ENCODE peak calls at places on chromosomes 6 and 20, in six cellular contexts. R is upper lobe of right lung; C is lung; D is fibroblast of lung; F is naive thymus-derived CD4-positive, alpha-beta T cell; S is heart right ventricle. T is an unnamed sample. For H3K36me3, the result is how much of the 10 kb centered on the place peaks cover.

GRCh38 chr20:24118781-24119175 is 130.2 kb upstream of the GGTLC1 start:
- DNase-seq in R (no peak), S (no peak), F (no peak), C (no peak), D (peak), T (no peak)

GRCh38 chr6:3364391-3364790 is 92.5 kb downstream of the SLC22A23 start:
- DNase-seq in R (no peak), S (no peak), D (no peak), C (no peak), F (no peak), T (no peak)

GRCh38 chr6:36197739-36198221 is 1.2 kb downstream of the BRPF3 start:
- DNase-seq in D (no peak), C (no peak), F (no peak), R (no peak), S (no peak), T (peak)

GRCh38 chr6:109623288-109623687 is 67.7 kb downstream of the AK9 start:
- DNase-seq in C (no peak), D (no peak), F (no peak), R (no peak), S (no peak), T (no peak)

GRCh38 chr6:107110200-107110599 is 5.1 kb downstream of the BEND3 start:
- DNase-seq in D (no peak), S (no peak), R (no peak), F (no peak), C (no peak), T (no peak)

GRCh38 chr6:9494864-9495263 is 920.0 kb downstream of the TFAP2A start:
- DNase-seq in R (no peak), D (peak), S (no peak), F (no peak), C (no peak), T (no peak)

GRCh38 chr20:674936-675452 is 608 bp downstream of the SCRT2 start:
- DNase-seq in R (no peak), C (no peak), F (no peak), S (no peak), D (no peak), T (no peak)

GRCh38 chr6:106692112-106692822 is 62.9 kb downstream of the QRSL1 start:
- DNase-seq in D (peak), R (no peak), S (no peak), C (no peak), F (no peak), T (peak)

GRCh38 chr6:115898246-115898645 is 162.4 kb downstream of the FRK start:
- DNase-seq in D (peak), R (no peak), S (no peak), F (no peak), C (no peak), T (no peak)

GRCh38 chr20:8246701-8247100 is 114.6 kb downstream of the PLCB1 start:
- DNase-seq in F (no peak), C (no peak), R (no peak), D (no peak), S (no peak), T (no peak)

GRCh38 chr6:4999586-4999985 is 4.3 kb downstream of the RPP40 start:
- DNase-seq in D (no peak), F (no peak), S (no peak), R (no peak), C (no peak), T (no peak)

GRCh38 chr6:15266423-15266996 is 20.6 kb downstream of the JARID2 start:
- DNase-seq in S (no peak), C (no peak), F (no peak), R (no peak), D (no peak), T (no peak)

GRCh38 chr20:44600301-44600700 is 17.9 kb downstream of the PKIG start:
- DNase-seq in F (no peak), C (no peak), S (no peak), R (no peak), D (no peak), T (no peak)

GRCh38 chr20:6818033-6818808 is 50.7 kb downstream of the BMP2 start:
- DNase-seq in R (no peak), D (no peak), S (no peak), F (no peak), C (no peak), T (no peak)

GRCh38 chr6:35092362-35093117 is 48.6 kb downstream of the TCP11 start:
- DNase-seq in D (peak), R (no peak), S (no peak), C (peak), F (no peak), T (no peak)

GRCh38 chr6:37314117-37314802 is 39.5 kb upstream of the RNF8 start:
- DNase-seq in C (no peak), F (no peak), S (no peak), D (no peak), R (no peak), T (no peak)

GRCh38 chr6:635233-635632 is 21.7 kb downstream of the HUS1B start:
- DNase-seq in C (no peak), F (no peak), S (no peak), D (no peak), R (no peak), T (no peak)

GRCh38 chr6:11208267-11208666 is 24.2 kb downstream of the NEDD9 start:
- DNase-seq in C (no peak), R (no peak), D (no peak), S (no peak), F (no peak), T (no peak)

GRCh38 chr6:37033255-37033654 is 27.8 kb downstream of the FGD2 start:
- DNase-seq in D (no peak), C (no peak), F (no peak), R (no peak), S (no peak), T (no peak)

DNA sequence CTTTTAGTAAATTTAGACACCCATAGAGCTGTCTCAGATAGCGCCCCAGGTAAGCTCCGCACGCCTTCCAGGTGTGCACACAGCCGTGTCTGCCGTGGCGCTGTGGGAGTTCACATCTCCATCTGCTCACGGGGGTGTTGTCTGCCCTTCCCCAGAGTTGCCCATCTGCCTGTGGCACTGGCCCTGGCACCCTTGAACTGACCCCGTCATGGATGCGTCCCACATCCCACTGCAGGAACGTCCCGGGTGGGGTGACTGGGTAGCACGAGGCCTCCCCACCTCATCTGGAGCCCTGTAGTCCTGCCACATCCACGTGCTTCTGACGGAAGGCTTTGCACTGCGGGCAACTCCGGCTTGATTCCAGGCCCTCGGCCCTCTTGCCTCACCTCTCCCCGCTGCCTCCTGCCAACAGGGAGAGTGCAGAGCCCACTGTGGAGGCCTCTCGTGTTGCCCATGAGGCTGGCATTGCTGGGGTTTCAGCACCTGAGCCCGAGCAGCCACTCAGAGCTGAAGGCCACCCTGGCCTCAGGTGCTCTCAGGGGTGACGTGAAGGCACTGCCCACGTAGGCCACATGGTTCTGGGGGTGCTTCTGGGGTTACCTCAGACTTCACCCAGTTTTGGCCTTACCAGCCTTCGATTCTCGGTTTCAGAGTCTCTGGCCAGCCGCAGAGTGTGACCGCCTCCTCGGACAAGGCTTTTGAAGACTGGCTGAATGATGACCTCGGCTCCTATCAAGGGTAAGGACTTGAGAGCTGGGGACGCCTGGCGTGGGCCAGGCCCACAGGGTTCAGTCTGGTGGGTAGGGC is 5.1 kb downstream of the ARFGAP1 start:
- DNase-seq in R (no peak), S (no peak), C (no peak), F (no peak), D (no peak), T (no peak)
- H3K36me3 ChIP-seq in R (half or more), S (half or more), C (under half), F (under half), D (under half), T (half or more)

GRCh38 chr6:143810745-143811144 is 32.4 kb upstream of the LTV1 start:
- DNase-seq in C (no peak), S (no peak), F (no peak), R (no peak), D (no peak), T (no peak)
- H3K36me3 ChIP-seq in C (under half), S (half or more), F (under half), R (under half), D (under half), T (under half)

DNA sequence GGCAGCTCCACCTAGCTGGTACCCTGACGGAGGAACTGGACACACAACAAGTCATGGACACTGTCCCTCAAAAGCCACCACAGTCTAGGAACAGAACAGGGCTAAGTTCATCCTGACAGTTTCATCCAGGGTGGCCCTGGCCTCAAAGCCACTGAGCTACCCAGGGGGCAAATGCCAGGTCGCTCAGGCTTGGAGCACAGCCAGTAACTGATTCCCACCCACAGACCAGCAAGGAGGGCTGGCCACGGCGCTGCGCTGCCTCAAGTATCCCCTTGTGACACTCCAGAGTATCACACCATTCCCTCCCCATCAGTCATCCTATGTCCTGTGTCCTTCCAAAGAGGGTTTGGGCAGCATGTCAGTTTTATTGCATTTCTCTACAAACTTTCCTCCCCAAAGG is 72.2 kb downstream of the GINS1 start:
- DNase-seq in C (no peak), D (no peak), F (no peak), R (no peak), S (no peak), T (no peak)
- H3K36me3 ChIP-seq in C (under half), D (under half), F (under half), R (under half), S (under half), T (under half)

GRCh38 chr20:33437141-33437911 is 6.2 kb downstream of the SNTA1 start:
- DNase-seq in S (peak), R (no peak), C (no peak), D (peak), F (no peak), T (peak)
- H3K36me3 ChIP-seq in S (under half), R (under half), C (under half), D (under half), F (under half), T (under half)

GRCh38 chr6:75261299-75261698 is 17.7 kb upstream of the COX7A2 start:
- DNase-seq in D (no peak), F (no peak), C (no peak), R (no peak), S (no peak), T (no peak)
- H3K36me3 ChIP-seq in D (under half), F (under half), C (under half), R (half or more), S (half or more), T (under half)

GRCh38 chr6:158312165-158312564 is at the start of gene TULP4:
- DNase-seq in F (no peak), R (no peak), S (no peak), C (no peak), D (no peak), T (no peak)
- H3K36me3 ChIP-seq in F (under half), R (under half), S (under half), C (under half), D (under half), T (under half)

GRCh38 chr20:38766071-38766470 is 17.8 kb downstream of the ACTR5 start:
- DNase-seq in D (no peak), F (no peak), R (no peak), S (no peak), C (no peak), T (no peak)
- H3K36me3 ChIP-seq in D (under half), F (under half), R (half or more), S (half or more), C (under half), T (half or more)

GRCh38 chr6:7895125-7895423 is 15.5 kb downstream of the TXNDC5 start:
- DNase-seq in R (no peak), C (no peak), F (no peak), D (no peak), S (no peak), T (no peak)

GRCh38 chr6:7894272-7895124 is 16.1 kb downstream of the TXNDC5 start:
- DNase-seq in D (no peak), R (no peak), C (no peak), S (no peak), F (no peak), T (no peak)

GRCh38 chr6:7896465-7896987 is 14.1 kb downstream of the TXNDC5 start:
- DNase-seq in R (no peak), S (no peak), F (no peak), C (no peak), D (no peak), T (no peak)

GRCh38 chr6:7891098-7891872 is 19.3 kb downstream of the TXNDC5 start:
- DNase-seq in R (no peak), S (no peak), C (no peak), D (no peak), F (no peak), T (no peak)

DNA sequence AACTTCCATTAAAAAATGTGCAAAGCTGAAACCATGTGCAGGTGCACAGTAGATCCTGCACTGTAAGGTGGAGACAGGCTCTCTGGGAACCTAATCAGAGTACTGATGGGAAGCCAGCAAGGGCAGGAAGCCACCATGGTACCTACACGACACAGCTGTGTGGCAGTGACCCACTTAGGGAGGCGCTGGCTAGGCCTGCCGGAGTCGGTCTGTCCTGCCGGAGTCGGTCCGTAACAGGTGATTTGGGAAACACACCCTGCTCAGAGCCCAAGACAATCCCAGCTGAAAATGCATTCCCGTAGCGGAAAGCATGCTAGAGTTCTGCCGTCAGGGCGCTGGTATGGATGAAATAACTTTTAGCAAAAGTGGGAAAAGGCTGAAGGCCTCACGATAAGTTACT is 17.2 kb downstream of the TXNDC5 start:
- DNase-seq in S (no peak), F (no peak), C (no peak), R (no peak), D (no peak), T (no peak)
- H3K36me3 ChIP-seq in S (half or more), F (under half), C (under half), R (half or more), D (under half), T (half or more)

GRCh38 chr20:33684533-33685327 is 1.5 kb downstream of the E2F1 start:
- DNase-seq in S (no peak), D (no peak), F (no peak), C (no peak), R (no peak), T (no peak)
- H3K36me3 ChIP-seq in S (under half), D (under half), F (under half), C (under half), R (under half), T (under half)

DNA sequence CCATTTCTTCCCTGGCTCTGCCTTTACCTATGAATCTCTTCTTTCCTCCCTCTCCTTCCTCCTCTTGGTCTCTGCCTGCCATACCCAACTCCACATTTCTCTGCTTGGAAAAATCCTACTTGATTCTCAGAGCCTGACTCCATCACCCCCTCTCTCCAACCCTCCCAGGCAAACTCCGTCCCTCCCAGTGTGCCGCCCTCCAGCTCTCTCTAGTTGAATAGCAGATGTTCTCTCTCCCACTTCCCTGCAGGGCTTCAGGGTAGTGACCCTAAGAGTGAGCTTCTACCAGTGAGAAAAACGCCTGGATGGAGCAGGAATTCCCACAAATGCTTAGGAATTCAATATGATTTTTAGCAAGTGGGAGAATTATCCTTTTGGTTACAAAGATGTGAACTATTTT is 141.6 kb downstream of the MTHFD1L start:
- DNase-seq in S (no peak), R (no peak), F (no peak), D (no peak), C (no peak), T (no peak)
- H3K36me3 ChIP-seq in S (under half), R (under half), F (under half), D (under half), C (under half), T (under half)

T was measured in thyroid gland.